ENCODE peak calls at places on chromosomes 7 and 10, in four cellular contexts. B, V, K and T are unnamed samples.

GRCh38 chr10:44362866-44363711 is 21.8 kb downstream of the CXCL12 start:
- DNase-seq in K (no peak), V (no peak), B (no peak), T (no peak)

GRCh38 chr7:113128028-113128427 is 9.7 kb upstream of the SMIM30 start:
- DNase-seq in K (no peak), V (no peak), B (no peak), T (no peak)

GRCh38 chr7:31476073-31476745 is 37.7 kb upstream of the ITPRID1 start:
- DNase-seq in K (no peak), V (no peak), B (no peak), T (no peak)

GRCh38 chr7:32506266-32507054 is 11.2 kb downstream of the AVL9 start:
- DNase-seq in B (peak), K (peak), V (peak), T (peak)

GRCh38 chr10:79385392-79385795 is 38.1 kb downstream of the PPIF start:
- DNase-seq in K (no peak), B (no peak), V (no peak), T (no peak)

GRCh38 chr10:45319702-45320101 is 4.3 kb upstream of the OR13A1 start:
- DNase-seq in B (no peak), V (no peak), K (no peak), T (no peak)

GRCh38 chr7:69819306-69819705 is 221.0 kb downstream of the AUTS2 start:
- DNase-seq in V (no peak), K (no peak), B (no peak), T (no peak)

GRCh38 chr7:98418636-98419315 is 17.9 kb upstream of the BAIAP2L1 start:
- DNase-seq in V (peak), B (peak), K (peak), T (peak)

GRCh38 chr10:93142534-93142933 is 68.8 kb downstream of the CYP26A1 start:
- DNase-seq in K (no peak), V (no peak), B (no peak), T (no peak)

GRCh38 chr10:103666109-103666508 is 172.6 kb downstream of the NEURL1 start:
- DNase-seq in V (peak), B (peak), K (peak), T (no peak)

GRCh38 chr10:132335189-132336063 is 3.4 kb downstream of the LRRC27 start:
- DNase-seq in V (peak), K (peak), B (no peak), T (no peak)

GRCh38 chr7:77351539-77352004 is 64.6 kb downstream of the GSAP start:
- DNase-seq in B (no peak), K (peak), V (no peak), T (no peak)

GRCh38 chr10:47090903-47091302 is 179.7 kb downstream of the PTPN20 start:
- DNase-seq in B (no peak), K (no peak), V (no peak), T (no peak)

DNA sequence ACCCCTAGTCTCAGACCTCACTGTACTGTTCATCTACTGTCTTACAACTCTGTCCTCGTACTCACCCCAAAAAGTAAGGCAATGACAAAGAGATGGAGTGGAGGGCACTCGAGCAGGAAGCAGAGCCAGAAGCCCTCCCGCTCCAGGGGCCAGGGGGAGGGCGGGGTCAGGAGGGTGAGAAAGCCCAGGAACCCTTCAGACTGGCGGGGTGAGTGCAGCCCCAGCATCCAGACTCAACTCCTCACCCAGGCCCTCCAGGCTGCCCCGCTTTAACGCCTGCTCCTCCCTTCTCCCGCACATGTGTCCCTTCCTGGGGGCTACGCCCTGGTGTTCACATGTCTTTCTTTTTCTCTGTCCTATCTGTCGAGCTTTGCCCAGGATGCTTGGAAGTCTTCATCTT is 66.1 kb downstream of the CALML3 start:
- DNase-seq in V (no peak), K (no peak), B (no peak), T (no peak)
- H3K4me3 ChIP-seq in V (no peak), K (no peak), B (no peak), T (no peak)

GRCh38 chr10:21145751-21146445 is 248.8 kb upstream of the NEBL start:
- DNase-seq in B (no peak), K (no peak), V (no peak), T (no peak)
- H3K4me3 ChIP-seq in B (no peak), K (no peak), V (no peak), T (no peak)

DNA sequence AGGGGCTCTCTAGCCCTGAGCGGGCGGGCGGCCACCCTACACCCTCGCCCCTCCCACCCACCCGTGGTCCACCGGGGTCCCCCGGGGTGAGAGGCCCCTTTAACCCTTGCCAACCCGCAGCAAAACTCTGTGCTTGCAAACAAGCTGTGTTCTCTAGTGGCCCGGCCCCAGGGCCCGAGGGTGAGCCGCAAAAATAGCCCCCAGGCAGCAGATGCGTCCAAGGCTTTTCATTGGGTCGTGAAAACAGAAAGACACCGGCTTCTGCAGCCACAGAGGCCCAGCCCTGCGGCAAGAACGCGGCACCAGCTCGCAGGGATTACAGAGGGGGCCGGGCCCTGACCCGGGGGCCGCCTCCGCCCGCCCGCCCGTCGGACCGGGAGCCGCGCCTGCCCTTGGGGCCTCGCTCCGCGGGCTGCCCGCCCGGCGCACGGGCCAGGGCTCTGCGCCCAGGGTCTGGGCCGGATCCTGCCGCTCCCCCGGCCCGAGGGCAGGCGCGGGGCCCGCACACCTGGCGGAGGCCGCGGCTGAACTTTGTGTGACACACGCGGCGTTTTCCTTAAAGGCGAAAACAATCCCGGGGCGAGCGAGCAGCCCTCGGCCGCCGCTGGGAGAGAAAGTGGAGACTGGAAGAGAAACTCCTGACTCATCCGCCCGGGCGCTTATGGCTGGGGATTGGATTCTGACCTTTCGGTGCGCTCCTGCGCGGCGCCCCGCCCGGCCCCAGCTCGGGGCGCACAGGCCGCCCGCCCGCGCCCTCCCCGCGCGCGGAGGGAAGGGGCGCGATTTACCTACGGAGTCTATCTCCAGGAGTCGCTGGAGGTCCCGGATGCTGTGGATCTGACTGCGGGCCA is 2.8 kb downstream of the PDGFA start:
- DNase-seq in V (peak), B (peak), K (no peak), T (no peak)
- H3K4me3 ChIP-seq in V (peak), B (peak), K (no peak), T (peak)

DNA sequence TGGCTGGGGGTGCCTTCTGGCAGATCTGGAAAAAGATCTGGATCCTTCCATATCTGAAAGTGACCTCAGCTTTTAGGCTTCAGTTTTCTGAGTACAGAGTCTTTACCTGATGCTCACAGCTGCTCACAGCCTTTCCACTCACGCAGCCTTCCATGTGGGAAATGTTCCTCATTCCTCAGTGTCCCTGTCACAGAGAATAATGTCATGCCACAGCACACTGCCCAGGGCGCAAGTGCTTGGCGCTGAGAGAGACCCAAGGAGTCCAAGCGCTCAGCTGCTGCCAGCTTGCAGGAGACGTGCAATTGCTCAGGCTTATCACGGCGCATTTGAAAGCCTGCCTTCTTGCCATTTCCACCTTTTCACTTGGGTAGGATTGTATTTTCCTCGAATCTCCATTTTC is 271.9 kb upstream of the MKI67 start:
- DNase-seq in K (no peak), V (no peak), B (no peak), T (no peak)
- H3K4me3 ChIP-seq in K (no peak), V (no peak), B (no peak), T (no peak)

DNA sequence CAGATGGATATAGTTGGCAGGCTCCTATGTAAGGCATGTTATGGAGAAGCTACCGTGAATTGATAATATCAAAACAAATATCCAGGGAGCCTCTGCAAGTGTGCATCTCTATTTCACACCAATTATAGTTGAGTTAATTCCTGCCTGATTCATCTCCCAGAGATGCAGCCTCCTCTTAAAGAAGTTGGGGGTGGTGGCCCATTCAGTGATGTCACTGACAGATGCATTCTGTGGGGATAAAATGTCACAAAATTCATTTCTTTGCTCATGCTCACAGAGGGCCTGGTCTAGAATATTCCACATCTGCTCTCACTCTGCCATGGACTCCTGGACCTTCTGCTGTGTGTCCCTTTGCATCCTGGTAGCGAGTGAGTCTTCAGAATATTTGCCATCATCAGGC is 189.1 kb upstream of the PRSS1 start:
- DNase-seq in K (no peak), B (no peak), V (no peak), T (no peak)
- H3K4me3 ChIP-seq in K (no peak), B (no peak), V (no peak), T (no peak)

DNA sequence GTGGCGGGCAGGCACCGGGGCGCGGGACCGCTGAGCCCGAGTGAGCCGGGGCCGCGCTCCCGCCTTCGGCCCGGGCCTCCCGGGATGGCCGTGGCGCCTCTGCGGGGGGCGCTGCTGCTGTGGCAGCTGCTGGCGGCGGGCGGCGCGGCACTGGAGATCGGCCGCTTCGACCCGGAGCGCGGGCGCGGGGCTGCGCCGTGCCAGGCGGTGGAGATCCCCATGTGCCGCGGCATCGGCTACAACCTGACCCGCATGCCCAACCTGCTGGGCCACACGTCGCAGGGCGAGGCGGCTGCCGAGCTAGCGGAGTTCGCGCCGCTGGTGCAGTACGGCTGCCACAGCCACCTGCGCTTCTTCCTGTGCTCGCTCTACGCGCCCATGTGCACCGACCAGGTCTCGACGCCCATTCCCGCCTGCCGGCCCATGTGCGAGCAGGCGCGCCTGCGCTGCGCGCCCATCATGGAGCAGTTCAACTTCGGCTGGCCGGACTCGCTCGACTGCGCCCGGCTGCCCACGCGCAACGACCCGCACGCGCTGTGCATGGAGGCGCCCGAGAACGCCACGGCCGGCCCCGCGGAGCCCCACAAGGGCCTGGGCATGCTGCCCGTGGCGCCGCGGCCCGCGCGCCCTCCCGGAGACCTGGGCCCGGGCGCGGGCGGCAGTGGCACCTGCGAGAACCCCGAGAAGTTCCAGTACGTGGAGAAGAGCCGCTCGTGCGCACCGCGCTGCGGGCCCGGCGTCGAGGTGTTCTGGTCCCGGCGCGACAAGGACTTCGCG is 534 bp downstream of the FZD9 start:
- DNase-seq in K (no peak), B (no peak), V (no peak), T (no peak)
- H3K4me3 ChIP-seq in K (no peak), B (no peak), V (no peak), T (peak)

GRCh38 chr10:102397222-102398171 is 2.0 kb downstream of the NFKB2 start:
- DNase-seq in K (no peak), B (no peak), V (no peak), T (no peak)
- H3K4me3 ChIP-seq in K (peak), B (no peak), V (no peak), T (no peak)

GRCh38 chr7:100942038-100942774 is 7.1 kb upstream of the MUC3A start:
- DNase-seq in B (no peak), V (peak), K (no peak), T (no peak)
- H3K4me3 ChIP-seq in B (no peak), V (no peak), K (no peak), T (no peak)